ENCODE peak calls at places on chromosomes 7 and 10, in four cellular contexts. A is left colon; T is cardiac muscle cell; H is activated naive CD8-positive, alpha-beta T cell treated with anti-CD3 and anti-CD28 coated beads, Interleukin-2, amount 50 U/mL, for 24 hours. N is an unnamed sample.
A peak's percentile ranks its signal among the peaks of the same experiment; 100 is the strongest.

GRCh38 chr7:90613088-90613498 is 17.0 kb downstream of the CDK14 start:
- DNase-seq in H (peak; percentile 33), T (no peak), A (no peak), N (no peak)

GRCh38 chr7:22730921-22731654 is 4.1 kb downstream of the IL6 start:
- DNase-seq in T (no peak), H (no peak), A (no peak), N (no peak)

GRCh38 chr7:1899201-1899600 is 229.1 kb downstream of the ELFN1 start:
- DNase-seq in A (no peak), T (no peak), H (no peak), N (peak; percentile 70)

GRCh38 chr10:33506838-33507661 is 172.6 kb upstream of the NRP1 start:
- DNase-seq in T (no peak), A (no peak), H (no peak), N (no peak)

GRCh38 chr7:5625938-5626337 is 155.5 kb downstream of the RNF216 start:
- DNase-seq in A (no peak), T (peak; percentile 28), H (no peak), N (no peak)

GRCh38 chr10:488081-488932 is 201.2 kb downstream of the DIP2C start:
- DNase-seq in H (no peak), T (no peak), A (no peak), N (no peak)

GRCh38 chr7:404782-405488 is 114.7 kb downstream of the PDGFA start:
- DNase-seq in T (no peak), H (no peak), A (no peak), N (no peak)

GRCh38 chr7:117889611-117890010 is 16.4 kb upstream of the CTTNBP2 start:
- DNase-seq in T (no peak), A (no peak), H (no peak), N (no peak)

GRCh38 chr10:74008212-74008731 is 10.4 kb downstream of the VCL start:
- DNase-seq in A (no peak), T (no peak), H (no peak), N (no peak)

GRCh38 chr10:86402283-86402931 is 35.8 kb upstream of the GRID1 start:
- DNase-seq in T (no peak), A (no peak), H (no peak), N (no peak)

GRCh38 chr7:155738104-155738503 is 74.2 kb downstream of the SHH start:
- DNase-seq in H (no peak), T (no peak), A (no peak), N (no peak)

N was measured in mucosa of descending colon.